ENCODE peak calls at places on chromosomes 3 and 15, in six cellular contexts. One of them, this sample, is unnamed.

GRCh38 chr3:138479355-138479964 is 45.0 kb downstream of the ESYT3 start:
- DNase-seq in germinal center: peak; percentile 32
- DNase-seq in T-helper 2 cell: no peak
- DNase-seq in mesenchymal stem cell: peak; percentile 53
- DNase-seq in stomach: no peak
- DNase-seq in cardiac fibroblast: peak; percentile 58
- DNase-seq in this sample: no peak

GRCh38 chr3:37867144-37867543 is 5.5 kb downstream of the CTDSPL start:
- DNase-seq in germinal center: no peak
- DNase-seq in T-helper 2 cell: no peak
- DNase-seq in mesenchymal stem cell: no peak
- DNase-seq in stomach: no peak
- DNase-seq in cardiac fibroblast: no peak
- DNase-seq in this sample: no peak

GRCh38 chr3:49716169-49716568 is 3.3 kb downstream of the AMIGO3 start:
- DNase-seq in germinal center: no peak
- DNase-seq in T-helper 2 cell: no peak
- DNase-seq in mesenchymal stem cell: no peak
- DNase-seq in stomach: no peak
- DNase-seq in cardiac fibroblast: no peak
- DNase-seq in this sample: no peak

GRCh38 chr3:63914312-63914711 is 2.1 kb upstream of the SCAANT1 start:
- DNase-seq in germinal center: no peak
- DNase-seq in T-helper 2 cell: no peak
- DNase-seq in mesenchymal stem cell: peak; percentile 37
- DNase-seq in stomach: peak; percentile 68
- DNase-seq in cardiac fibroblast: peak; percentile 41
- DNase-seq in this sample: no peak

GRCh38 chr15:34248190-34248589 is 23.4 kb downstream of the EMC4 start:
- DNase-seq in germinal center: no peak
- DNase-seq in T-helper 2 cell: no peak
- DNase-seq in mesenchymal stem cell: no peak
- DNase-seq in stomach: no peak
- DNase-seq in cardiac fibroblast: no peak
- DNase-seq in this sample: no peak

GRCh38 chr3:114861666-114862065 is 285.4 kb downstream of the ZBTB20 start:
- DNase-seq in germinal center: no peak
- DNase-seq in T-helper 2 cell: no peak
- DNase-seq in mesenchymal stem cell: no peak
- DNase-seq in stomach: no peak
- DNase-seq in cardiac fibroblast: no peak
- DNase-seq in this sample: no peak

GRCh38 chr15:74314897-74315438 is 52.5 kb downstream of the CYP11A1 start:
- DNase-seq in germinal center: no peak
- DNase-seq in T-helper 2 cell: no peak
- DNase-seq in mesenchymal stem cell: no peak
- DNase-seq in stomach: no peak
- DNase-seq in cardiac fibroblast: no peak
- DNase-seq in this sample: no peak

GRCh38 chr3:33439421-33440327 is 531 bp downstream of the UBP1 start:
- DNase-seq in germinal center: peak; percentile 66
- DNase-seq in T-helper 2 cell: peak; percentile 18
- DNase-seq in mesenchymal stem cell: peak; percentile 62
- DNase-seq in stomach: peak; percentile 56
- DNase-seq in cardiac fibroblast: peak; percentile 38
- DNase-seq in this sample: peak; percentile 36

GRCh38 chr15:22980189-22981136 is at the start of gene CYFIP1:
- DNase-seq in germinal center: peak; percentile 30
- DNase-seq in T-helper 2 cell: no peak
- DNase-seq in mesenchymal stem cell: peak; percentile 90
- DNase-seq in stomach: peak; percentile 87
- DNase-seq in cardiac fibroblast: peak; percentile 80
- DNase-seq in this sample: peak; percentile 90

GRCh38 chr3:66655119-66655518 is 154.3 kb upstream of the LRIG1 start:
- DNase-seq in germinal center: no peak
- DNase-seq in T-helper 2 cell: no peak
- DNase-seq in mesenchymal stem cell: no peak
- DNase-seq in stomach: no peak
- DNase-seq in cardiac fibroblast: no peak
- DNase-seq in this sample: no peak

GRCh38 chr3:159619341-159619885 is 369.2 kb upstream of the IL12A start:
- DNase-seq in germinal center: no peak
- DNase-seq in T-helper 2 cell: no peak
- DNase-seq in mesenchymal stem cell: peak; percentile 70
- DNase-seq in stomach: no peak
- DNase-seq in cardiac fibroblast: peak; percentile 79
- DNase-seq in this sample: no peak

GRCh38 chr3:175526609-175527280 is 667.6 kb downstream of the NAALADL2 start:
- DNase-seq in germinal center: no peak
- DNase-seq in T-helper 2 cell: no peak
- DNase-seq in mesenchymal stem cell: peak; percentile 5
- DNase-seq in stomach: no peak
- DNase-seq in cardiac fibroblast: peak; percentile 32
- DNase-seq in this sample: no peak

GRCh38 chr3:21417991-21418390 is 333.0 kb downstream of the ZNF385D start:
- DNase-seq in germinal center: no peak
- DNase-seq in T-helper 2 cell: no peak
- DNase-seq in mesenchymal stem cell: no peak
- DNase-seq in stomach: no peak
- DNase-seq in cardiac fibroblast: peak; percentile 8
- DNase-seq in this sample: no peak

GRCh38 chr15:42735382-42736165 is 1.4 kb downstream of the CDAN1 start:
- DNase-seq in germinal center: no peak
- DNase-seq in T-helper 2 cell: no peak
- DNase-seq in mesenchymal stem cell: no peak
- DNase-seq in stomach: no peak
- DNase-seq in cardiac fibroblast: no peak
- DNase-seq in this sample: no peak

GRCh38 chr3:47443611-47443995 is 32.1 kb downstream of the SCAP start:
- DNase-seq in germinal center: no peak
- DNase-seq in T-helper 2 cell: no peak
- DNase-seq in mesenchymal stem cell: peak; percentile 72
- DNase-seq in stomach: peak; percentile 53
- DNase-seq in cardiac fibroblast: no peak
- DNase-seq in this sample: no peak

GRCh38 chr3:69360690-69361089 is 25.2 kb downstream of the FRMD4B start:
- DNase-seq in germinal center: no peak
- DNase-seq in T-helper 2 cell: no peak
- DNase-seq in mesenchymal stem cell: no peak
- DNase-seq in stomach: no peak
- DNase-seq in cardiac fibroblast: no peak
- DNase-seq in this sample: no peak

GRCh38 chr15:84638103-84638502 is 16.0 kb downstream of the WDR73 start:
- DNase-seq in germinal center: no peak
- DNase-seq in T-helper 2 cell: no peak
- DNase-seq in mesenchymal stem cell: no peak
- DNase-seq in stomach: no peak
- DNase-seq in cardiac fibroblast: peak; percentile 55
- DNase-seq in this sample: no peak

This sample was measured in heart right ventricle.